ENCODE peak calls at places on chromosome 18, in four cellular contexts. C is tibial nerve; W is right atrium auricular region; T is CD8-positive, alpha-beta T cell. I is an unnamed sample.
A peak's percentile ranks its signal among the peaks of the same experiment; 100 is the strongest.

GRCh38 chr18:34772887-34773286 is 62.8 kb downstream of the DTNA start:
- DNase-seq in C (no peak), W (no peak), T (no peak), I (no peak)

GRCh38 chr18:41959045-41959444 is 4.0 kb downstream of the PIK3C3 start:
- DNase-seq in C (no peak), W (no peak), T (no peak), I (no peak)

GRCh38 chr18:74389161-74389927 is 67.8 kb downstream of the DIPK1C start:
- DNase-seq in C (no peak), W (no peak), T (no peak), I (no peak)

GRCh38 chr18:31046916-31047315 is 4.4 kb upstream of the DSC3 start:
- DNase-seq in C (no peak), W (no peak), T (no peak), I (no peak)

GRCh38 chr18:31243740-31244512 is 74.0 kb upstream of the DSG1 start:
- DNase-seq in C (no peak), W (no peak), T (no peak), I (no peak)

GRCh38 chr18:195651-196050 is 37.3 kb downstream of the USP14 start:
- DNase-seq in C (no peak), W (no peak), T (no peak), I (no peak)

GRCh38 chr18:39039828-39040227 is 1474.2 kb upstream of the CELF4 start:
- DNase-seq in C (no peak), W (no peak), T (no peak), I (no peak)

GRCh38 chr18:78765637-78766281 is 213.9 kb upstream of the SALL3 start:
- DNase-seq in C (no peak), W (peak; percentile 23), T (no peak), I (no peak)

GRCh38 chr18:78647018-78647417 is 332.6 kb upstream of the SALL3 start:
- DNase-seq in C (no peak), W (no peak), T (no peak), I (no peak)

GRCh38 chr18:23668731-23669130 is 6.0 kb upstream of the ANKRD29 start:
- DNase-seq in C (no peak), W (no peak), T (no peak), I (no peak)

GRCh38 chr18:26503382-26503781 is 45.0 kb downstream of the KCTD1 start:
- DNase-seq in C (no peak), W (no peak), T (no peak), I (no peak)

GRCh38 chr18:78873916-78874505 is 105.6 kb upstream of the SALL3 start:
- DNase-seq in C (no peak), W (peak; percentile 28), T (no peak), I (no peak)

GRCh38 chr18:45837283-45838070 is 12.0 kb downstream of the SIGLEC15 start:
- DNase-seq in C (no peak), W (no peak), T (peak; percentile 15), I (no peak)

GRCh38 chr18:75625966-75626365 is 198.5 kb upstream of the SMIM21 start:
- DNase-seq in C (no peak), W (no peak), T (no peak), I (no peak)

GRCh38 chr18:25650201-25650941 is 298.4 kb upstream of the ZNF521 start:
- DNase-seq in C (no peak), W (no peak), T (no peak), I (no peak)

GRCh38 chr18:9946831-9947230 is 33.0 kb downstream of the VAPA start:
- DNase-seq in C (no peak), W (no peak), T (no peak), I (no peak)

GRCh38 chr18:71239111-71239624 is 950.3 kb downstream of the SOCS6 start:
- DNase-seq in C (no peak), W (no peak), T (no peak), I (no peak)

GRCh38 chr18:22211660-22212059 is 42.3 kb downstream of the GATA6 start:
- DNase-seq in C (no peak), W (no peak), T (no peak), I (no peak)

GRCh38 chr18:9218052-9218451 is 81.5 kb downstream of the ANKRD12 start:
- DNase-seq in C (no peak), W (no peak), T (no peak), I (no peak)

GRCh38 chr18:3498705-3499451 is 48.9 kb downstream of the TGIF1 start:
- DNase-seq in C (no peak), W (no peak), T (no peak), I (no peak)

GRCh38 chr18:7303751-7304370 is 73.0 kb downstream of the LRRC30 start:
- DNase-seq in C (no peak), W (no peak), T (no peak), I (no peak)

GRCh38 chr18:26746284-26747130 is 119.0 kb downstream of the AQP4 start:
- DNase-seq in C (no peak), W (no peak), T (no peak), I (no peak)

GRCh38 chr18:13800505-13801259 is 23.3 kb upstream of the MC5R start:
- DNase-seq in C (no peak), W (peak; percentile 66), T (peak; percentile 23), I (peak; percentile 49)

GRCh38 chr18:48947583-48947982 is 3.2 kb downstream of the SMAD7 start:
- DNase-seq in C (no peak), W (no peak), T (no peak), I (no peak)

GRCh38 chr18:48607049-48607984 is 68.5 kb downstream of the CTIF start:
- DNase-seq in C (peak; percentile 64), W (no peak), T (no peak), I (no peak)

GRCh38 chr18:37402735-37403099 is 162.9 kb downstream of the CELF4 start:
- DNase-seq in C (no peak), W (no peak), T (no peak), I (no peak)

GRCh38 chr18:37400832-37401231 is 164.8 kb downstream of the CELF4 start:
- DNase-seq in C (no peak), W (no peak), T (no peak), I (no peak)

GRCh38 chr18:37405229-37405628 is 160.4 kb downstream of the CELF4 start:
- DNase-seq in C (no peak), W (no peak), T (no peak), I (no peak)

GRCh38 chr18:37403788-37404187 is 161.8 kb downstream of the CELF4 start:
- DNase-seq in C (no peak), W (no peak), T (no peak), I (no peak)

DNA sequence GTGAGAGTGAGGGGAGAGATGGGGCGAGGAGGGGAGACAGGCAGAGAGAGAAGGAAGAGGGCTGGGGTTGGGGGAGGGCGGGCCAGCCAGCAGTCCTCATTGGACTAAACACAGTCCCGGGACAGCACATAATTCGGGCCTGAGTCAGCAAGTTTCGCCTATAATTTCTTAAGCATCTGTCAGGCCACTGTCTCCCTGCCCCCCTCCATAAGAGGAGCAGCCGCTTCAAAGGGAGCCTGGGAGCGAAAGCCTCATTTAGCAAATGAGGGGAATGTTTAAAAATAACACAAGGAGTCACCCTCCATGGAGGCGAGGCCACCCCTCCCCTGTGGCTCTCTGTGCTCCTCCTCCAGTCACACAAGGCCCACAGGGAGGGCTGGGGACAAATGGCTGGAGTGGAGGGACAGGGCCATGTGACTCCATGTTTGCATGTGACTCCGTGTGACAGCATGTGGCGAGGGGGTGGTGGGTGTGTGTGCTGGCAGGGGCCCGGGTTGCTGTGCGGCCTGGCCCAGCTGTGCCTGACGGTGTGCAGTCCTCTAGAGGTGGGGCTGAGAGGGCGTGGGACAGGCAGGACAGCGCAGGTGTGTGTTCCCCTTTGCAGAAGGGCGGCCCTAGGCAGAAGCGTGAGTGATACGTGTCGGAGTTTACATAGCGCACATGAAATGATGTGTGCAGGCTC is 162.4 kb downstream of the CELF4 start:
- DNase-seq in C (no peak), W (peak; percentile 66), T (no peak), I (no peak)
- H3K27ac ChIP-seq in C (no peak overlapping the region), W (peak overlapping the region; percentile 40), T (no peak overlapping the region), I (no peak overlapping the region)

GRCh38 chr18:63254716-63255399 is 64.7 kb downstream of the BCL2 start:
- DNase-seq in C (no peak), W (no peak), T (no peak), I (no peak)

GRCh38 chr18:63255435-63255834 is 64.1 kb downstream of the BCL2 start:
- DNase-seq in C (no peak), W (no peak), T (no peak), I (no peak)

GRCh38 chr18:63257453-63257852 is 62.1 kb downstream of the BCL2 start:
- DNase-seq in C (no peak), W (no peak), T (no peak), I (no peak)

GRCh38 chr18:63253018-63253417 is 66.6 kb downstream of the BCL2 start:
- DNase-seq in C (no peak), W (no peak), T (no peak), I (no peak)

DNA sequence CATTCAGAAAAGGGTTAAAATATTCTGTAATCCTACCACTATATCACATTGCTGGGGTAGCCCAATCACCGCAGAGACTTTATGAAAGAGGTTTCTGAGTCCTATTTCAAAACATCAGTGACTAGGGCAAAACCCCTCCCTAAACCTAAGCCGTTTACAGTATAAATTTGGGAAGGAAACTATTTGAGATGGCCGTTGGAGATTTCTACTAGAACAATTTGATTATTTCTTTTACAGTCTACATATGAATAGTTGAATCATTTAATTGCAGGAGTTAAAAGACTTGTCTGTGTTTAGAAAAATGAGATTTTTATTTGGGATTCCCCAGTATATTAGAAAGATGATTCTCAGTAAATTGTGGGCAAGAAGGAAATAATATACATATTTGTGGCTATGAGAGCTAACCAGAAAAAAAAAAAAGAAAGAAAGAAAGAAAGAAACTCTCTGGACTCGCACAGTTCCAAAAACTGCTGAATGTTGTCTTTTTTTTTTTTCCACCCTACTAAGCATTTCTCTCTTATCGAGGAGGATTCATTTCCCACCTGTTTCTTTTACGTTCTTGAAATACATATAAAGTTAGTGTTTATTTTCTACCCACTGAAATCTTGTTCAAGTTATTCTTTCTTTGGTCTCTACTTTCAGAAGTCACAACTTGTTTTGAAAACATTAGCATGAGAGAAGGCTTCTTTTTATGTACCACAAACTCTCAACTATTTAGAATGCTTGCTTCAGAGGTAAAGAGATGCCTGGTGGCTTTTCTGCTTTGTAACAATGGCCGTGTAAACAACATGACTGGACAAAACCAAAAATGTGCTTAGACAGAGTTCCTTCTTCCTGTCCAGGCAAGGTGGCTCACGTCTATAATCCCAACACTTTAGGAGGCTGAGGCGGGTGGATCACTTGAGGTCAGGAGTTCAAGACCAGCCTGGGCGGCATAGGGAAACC is 65.9 kb downstream of the BCL2 start:
- DNase-seq in C (no peak), W (no peak), T (no peak), I (no peak)
- H3K4me3 ChIP-seq in C (no peak overlapping the region), W (no peak overlapping the region), T (no peak overlapping the region), I (peak overlapping the region; percentile 11)

GRCh38 chr18:55484773-55485172 is 103.2 kb downstream of the TCF4 start:
- DNase-seq in C (no peak), W (no peak), T (no peak), I (no peak)
- H3K4me1 ChIP-seq in C (no peaks in the 10 kb centered on the region), W (no peaks in the 10 kb centered on the region), T (peaks cover 7% of the 10 kb centered on the region), I (no peaks in the 10 kb centered on the region)

GRCh38 chr18:57134564-57135211 is 12.2 kb upstream of the BOD1L2 start:
- DNase-seq in C (no peak), W (no peak), T (no peak), I (no peak)
- H3K27ac ChIP-seq in C (no peak overlapping the region), W (no peak overlapping the region), T (no peak overlapping the region), I (no peak overlapping the region)

I was measured in tibial artery.